ENCODE peak calls at places on chromosome 4, in eight cellular contexts. D, U, V, J, L, X, W and Y are unnamed samples.

GRCh38 chr4:126242679-126243390 is 928.1 kb downstream of the FAT4 start:
- DNase-seq in J (no peak), U (no peak), W (no peak), V (no peak), D (no peak), X (no peak), L (no peak), Y (peak)

GRCh38 chr4:90030953-90031352 is 96.2 kb upstream of the CCSER1 start:
- DNase-seq in D (no peak), X (no peak), W (peak), J (no peak), U (no peak), V (peak), L (peak), Y (no peak)

GRCh38 chr4:1172971-1173757 is 781 bp upstream of the SPON2 start:
- DNase-seq in D (no peak), X (peak), V (peak), L (peak), U (no peak), W (no peak), J (peak), Y (peak)

GRCh38 chr4:101835121-101835904 is 44.8 kb downstream of the BANK1 start:
- DNase-seq in V (peak), W (peak), X (no peak), L (peak), U (no peak), D (no peak), J (peak), Y (peak)

GRCh38 chr4:139077567-139078355 is 62.2 kb downstream of the NOCT start:
- DNase-seq in D (no peak), W (no peak), V (no peak), U (no peak), L (no peak), J (no peak), X (no peak), Y (no peak)

GRCh38 chr4:163484906-163485305 is 9.6 kb upstream of the TMA16 start:
- DNase-seq in U (no peak), W (peak), X (no peak), D (no peak), J (peak), L (peak), V (peak), Y (peak)

GRCh38 chr4:172957216-172957615 is 211.4 kb upstream of the GALNT7 start:
- DNase-seq in L (no peak), U (no peak), D (no peak), V (no peak), W (no peak), X (no peak), J (no peak), Y (no peak)

GRCh38 chr4:109576462-109576861 is 16.4 kb downstream of the MCUB start:
- DNase-seq in V (no peak), L (no peak), J (peak), D (no peak), X (no peak), U (no peak), W (no peak), Y (peak)

GRCh38 chr4:153750197-153750817 is 9.5 kb downstream of the RNF175 start:
- DNase-seq in D (no peak), U (peak), V (peak), X (no peak), J (peak), W (peak), L (peak), Y (peak)

GRCh38 chr4:129822708-129823504 is 727.0 kb downstream of the C4orf33 start:
- DNase-seq in W (peak), V (peak), X (no peak), L (peak), J (peak), U (no peak), D (no peak), Y (peak)

GRCh38 chr4:81130569-81130968 is 84.5 kb downstream of the PRKG2 start:
- DNase-seq in W (no peak), V (no peak), U (no peak), L (no peak), X (no peak), D (no peak), J (no peak), Y (no peak)

GRCh38 chr4:61245321-61245720 is 45.2 kb downstream of the ADGRL3 start:
- DNase-seq in U (no peak), V (no peak), W (no peak), L (no peak), J (no peak), D (no peak), X (no peak), Y (no peak)

GRCh38 chr4:138952405-138952804 is 63.2 kb upstream of the NOCT start:
- DNase-seq in W (peak), V (peak), U (no peak), J (peak), L (peak), D (no peak), X (no peak), Y (peak)

GRCh38 chr4:183256756-183257385 is 63.2 kb downstream of the CLDN22 start:
- DNase-seq in D (no peak), L (peak), W (peak), U (peak), X (no peak), J (peak), V (peak), Y (peak)

GRCh38 chr4:20255823-20256222 is 4.1 kb downstream of the SLIT2 start:
- DNase-seq in V (no peak), L (peak), D (no peak), X (no peak), U (no peak), J (no peak), W (no peak), Y (no peak)

GRCh38 chr4:1752284-1753041 is 31.1 kb downstream of the TACC3 start:
- DNase-seq in D (peak), W (peak), L (peak), U (no peak), J (no peak), V (peak), X (no peak), Y (peak)

GRCh38 chr4:162164881-162165528 is 1.2 kb upstream of the FSTL5 start:
- DNase-seq in J (peak), D (no peak), V (peak), W (peak), U (no peak), X (no peak), L (no peak), Y (no peak)

GRCh38 chr4:53644607-53645006 is 53.3 kb upstream of the LNX1 start:
- DNase-seq in J (no peak), V (peak), W (peak), U (no peak), X (peak), D (no peak), L (no peak), Y (no peak)

GRCh38 chr4:147928400-147928799 is 196.5 kb downstream of the ARHGAP10 start:
- DNase-seq in X (no peak), U (no peak), W (no peak), V (no peak), L (peak), J (peak), D (no peak), Y (no peak)

GRCh38 chr4:126223784-126224407 is 909.1 kb downstream of the FAT4 start:
- DNase-seq in D (no peak), L (peak), U (no peak), V (peak), X (no peak), J (peak), W (peak), Y (peak)

GRCh38 chr4:41380758-41381157 is 124.0 kb downstream of the UCHL1 start:
- DNase-seq in V (no peak), D (no peak), X (no peak), U (no peak), J (no peak), L (no peak), W (no peak), Y (no peak)

GRCh38 chr4:110270492-110271197 is 72.2 kb upstream of the ELOVL6 start:
- DNase-seq in D (no peak), V (peak), U (no peak), X (no peak), J (peak), W (peak), L (peak), Y (peak)

GRCh38 chr4:151573945-151574344 is 165.0 kb downstream of the FHIP1A start:
- DNase-seq in J (no peak), W (peak), V (peak), X (no peak), U (no peak), L (no peak), D (no peak), Y (peak)

GRCh38 chr4:38368612-38369011 is 295.4 kb upstream of the KLF3 start:
- DNase-seq in X (no peak), L (peak), D (no peak), V (peak), J (peak), U (no peak), W (peak), Y (peak)

GRCh38 chr4:74267998-74268606 is 40.2 kb upstream of the EPGN start:
- DNase-seq in L (peak), J (peak), U (no peak), W (peak), X (no peak), D (no peak), V (peak), Y (peak)

GRCh38 chr4:30714408-30715031 is 5.6 kb upstream of the PCDH7 start:
- DNase-seq in L (peak), U (no peak), D (no peak), J (peak), X (no peak), W (peak), V (peak), Y (peak)

GRCh38 chr4:188433916-188434315 is 294.7 kb downstream of the TRIML1 start:
- DNase-seq in V (no peak), J (no peak), X (no peak), D (no peak), U (no peak), L (no peak), W (no peak), Y (peak)

GRCh38 chr4:6308890-6309643 is 39.4 kb downstream of the WFS1 start:
- DNase-seq in U (no peak), W (no peak), V (no peak), X (no peak), L (no peak), J (no peak), D (no peak), Y (no peak)

GRCh38 chr4:40247350-40247749 is 50.5 kb downstream of the RHOH start:
- DNase-seq in V (no peak), D (no peak), U (no peak), L (no peak), W (no peak), X (no peak), J (no peak), Y (no peak)

GRCh38 chr4:153488719-153489384 is 22.7 kb downstream of the TMEM131L start:
- DNase-seq in X (no peak), L (no peak), D (no peak), J (peak), V (peak), W (no peak), U (peak), Y (no peak)

GRCh38 chr4:80243274-80244018 is 23.0 kb upstream of the FGF5 start:
- DNase-seq in L (no peak), J (no peak), U (no peak), X (no peak), D (no peak), W (no peak), V (no peak), Y (no peak)

GRCh38 chr4:1317177-1318045 is 27.7 kb downstream of the MAEA start:
- DNase-seq in W (no peak), L (no peak), J (no peak), X (no peak), U (no peak), V (no peak), D (no peak), Y (no peak)

DNA sequence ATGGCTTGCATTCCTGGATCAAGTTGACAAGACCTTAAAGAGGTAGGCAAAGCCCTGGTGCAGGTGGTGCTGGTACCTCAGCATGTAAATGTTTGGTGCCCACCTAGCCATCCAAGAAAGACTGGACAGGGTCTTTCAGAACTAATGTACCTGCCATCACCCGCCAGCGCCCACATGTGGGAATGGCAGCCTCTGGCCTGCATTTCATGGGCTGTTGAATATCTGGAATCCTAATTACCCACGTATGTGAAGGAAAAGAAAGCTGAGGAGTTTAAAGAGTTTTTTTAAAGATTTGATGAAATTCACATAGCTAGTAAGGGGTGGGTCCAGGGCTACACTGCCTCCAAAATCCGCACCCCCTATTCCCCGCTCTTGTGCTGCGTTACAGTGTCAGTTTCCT is 8.6 kb upstream of the CCDC149 start:
- DNase-seq in U (no peak), D (no peak), V (no peak), L (no peak), J (no peak), X (no peak), W (no peak), Y (no peak)
- TF ChIP-seq CTCF in U (no peak), D (no peak), V (no peak), L (no peak), J (no peak), X (no peak), W (no peak), Y (no peak)

GRCh38 chr4:132266374-132266773 is 882.7 kb upstream of the PCDH10 start:
- DNase-seq in U (no peak), X (no peak), V (no peak), J (no peak), L (no peak), W (no peak), D (no peak), Y (no peak)
- H3K4me3 ChIP-seq in U (no peak), X (no peak), V (no peak), J (no peak), L (no peak), W (no peak), D (no peak), Y (no peak)

GRCh38 chr4:66691101-66691500 is 854.2 kb downstream of the CENPC start:
- DNase-seq in U (no peak), L (peak), W (no peak), D (no peak), J (no peak), X (no peak), V (peak), Y (no peak)

GRCh38 chr4:66687393-66687971 is 857.8 kb downstream of the CENPC start:
- DNase-seq in D (no peak), X (no peak), W (no peak), L (no peak), V (no peak), J (no peak), U (no peak), Y (no peak)

GRCh38 chr4:66693694-66694093 is 851.6 kb downstream of the CENPC start:
- DNase-seq in V (no peak), W (no peak), U (no peak), J (no peak), L (peak), X (no peak), D (no peak), Y (no peak)

GRCh38 chr4:66688674-66689073 is 856.6 kb downstream of the CENPC start:
- DNase-seq in X (no peak), W (peak), U (no peak), V (peak), D (no peak), L (peak), J (peak), Y (peak)
- TF ChIP-seq CTCF in X (no peak), W (no peak), U (no peak), V (peak), D (no peak), L (peak), J (peak), Y (no peak)

DNA sequence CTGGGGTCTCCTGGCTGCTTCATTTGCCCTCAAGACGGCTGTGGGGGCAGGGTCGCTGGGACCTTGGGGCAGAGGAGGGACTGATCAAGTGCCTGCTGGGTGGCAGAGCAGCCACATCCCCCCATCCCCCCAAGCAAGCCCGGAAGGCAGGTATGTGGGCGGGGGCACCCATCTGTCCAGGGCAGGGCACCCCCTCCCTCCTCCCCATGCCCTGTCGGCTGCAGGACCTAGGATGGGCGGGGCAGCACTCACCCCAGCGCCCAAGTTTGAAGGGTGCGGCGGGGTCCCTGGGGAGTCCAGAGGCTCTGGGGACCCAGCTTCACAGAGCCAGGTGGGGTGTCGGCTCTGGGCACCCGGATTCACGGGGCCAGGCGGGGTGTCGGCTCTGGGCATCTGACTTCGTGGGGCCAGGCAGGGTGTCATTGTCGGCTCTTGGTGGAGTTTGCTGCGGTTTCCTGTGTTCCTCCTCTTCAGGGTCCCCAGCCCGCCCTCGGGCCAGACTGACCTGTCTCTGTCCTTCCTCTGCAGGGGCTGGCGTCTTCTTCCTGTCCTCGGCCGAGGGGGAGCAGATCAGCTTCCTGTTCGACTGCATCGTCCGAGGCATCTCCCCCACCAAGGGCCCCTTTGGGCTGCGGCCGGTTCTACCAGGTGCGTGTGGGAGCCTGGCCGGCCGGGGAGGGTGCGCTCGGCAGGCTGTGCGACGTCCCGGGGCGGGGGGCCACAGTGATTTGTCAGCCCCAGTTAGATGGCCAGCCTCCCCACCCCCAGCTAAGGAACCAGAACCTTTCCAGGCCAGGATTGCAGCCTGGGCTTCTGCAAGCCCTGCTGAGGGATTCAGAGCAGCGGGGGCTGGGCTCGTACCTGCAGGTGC is 22.1 kb downstream of the DOK7 start:
- DNase-seq in U (peak), W (no peak), D (no peak), V (no peak), J (no peak), L (no peak), X (no peak), Y (no peak)
- H3K4me3 ChIP-seq in U (peak), W (peak), D (no peak), V (no peak), J (no peak), L (no peak), X (no peak), Y (no peak)

DNA sequence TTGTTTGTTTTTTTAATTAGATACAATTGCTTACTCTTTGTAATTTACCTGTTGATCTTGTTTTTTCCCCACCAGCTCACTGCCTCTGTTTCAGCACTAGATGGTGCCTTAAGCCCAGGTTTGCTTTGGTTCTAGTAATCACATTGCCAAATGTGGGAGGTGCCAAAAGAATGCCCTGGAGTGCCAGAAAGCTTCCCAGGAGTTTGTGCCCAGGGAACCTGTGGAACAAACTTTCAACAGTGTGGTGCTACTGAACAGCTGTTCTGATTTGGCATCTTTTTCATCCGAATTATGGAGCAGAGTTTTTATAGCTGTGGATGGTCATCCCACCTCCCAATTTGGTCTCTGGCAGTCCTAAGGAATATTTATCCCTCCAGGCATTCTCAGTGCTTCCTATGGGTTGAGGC is 1000.7 kb downstream of the STIM2 start:
- DNase-seq in W (peak), L (peak), V (peak), U (no peak), D (no peak), X (no peak), J (peak), Y (peak)
- TF ChIP-seq CTCF in W (peak), L (peak), V (peak), U (peak), D (no peak), X (peak), J (peak), Y (peak)

DNA sequence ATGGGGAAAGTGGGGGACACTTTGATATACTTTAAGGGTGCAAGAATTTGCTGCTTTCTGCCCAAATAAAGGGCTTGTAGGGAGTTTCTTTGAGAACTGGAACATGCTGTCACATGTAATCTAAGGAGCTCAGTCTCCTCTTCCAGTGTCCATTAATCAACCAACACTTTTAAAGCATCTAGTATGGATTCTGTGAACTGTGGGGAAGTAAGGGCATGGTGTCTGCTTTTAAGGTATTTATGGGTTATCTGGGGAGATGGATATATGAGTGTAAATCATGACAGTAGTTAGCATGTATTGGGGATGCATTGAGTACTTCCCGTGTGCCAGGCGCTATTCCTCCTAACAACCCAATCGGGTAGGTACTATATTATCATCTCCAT is 151.2 kb downstream of the SPRY1 start:
- DNase-seq in L (no peak), J (no peak), U (no peak), D (no peak), W (no peak), V (no peak), X (no peak), Y (no peak)
- H3K4me3 ChIP-seq in L (no peak), J (no peak), U (no peak), D (no peak), W (no peak), V (no peak), X (no peak), Y (no peak)

GRCh38 chr4:99473131-99473530 is 37.7 kb upstream of the C4orf17 start:
- DNase-seq in J (peak), W (no peak), U (no peak), D (no peak), V (peak), X (no peak), L (no peak), Y (peak)

GRCh38 chr4:99471349-99471748 is 36.2 kb upstream of the ADH7 start:
- DNase-seq in J (no peak), U (no peak), V (no peak), W (no peak), D (no peak), L (no peak), X (no peak), Y (no peak)

GRCh38 chr4:99468891-99469290 is 33.7 kb upstream of the ADH7 start:
- DNase-seq in X (no peak), V (no peak), W (no peak), U (no peak), D (no peak), L (no peak), J (no peak), Y (peak)

GRCh38 chr4:99467908-99468307 is 32.8 kb upstream of the ADH7 start:
- DNase-seq in D (no peak), X (no peak), U (no peak), L (no peak), V (no peak), W (no peak), J (no peak), Y (no peak)

GRCh38 chr4:99471896-99472295 is 36.8 kb upstream of the ADH7 start:
- DNase-seq in J (no peak), L (no peak), W (no peak), U (no peak), D (no peak), X (no peak), V (no peak), Y (no peak)
- TF ChIP-seq CTCF in J (no peak), L (no peak), W (no peak), U (no peak), D (no peak), X (no peak), V (no peak), Y (no peak)

GRCh38 chr4:156517546-156517945 is 454.1 kb downstream of the PDGFC start:
- DNase-seq in U (no peak), D (no peak), L (no peak), J (no peak), V (no peak), X (no peak), W (no peak), Y (no peak)
- H3K4me3 ChIP-seq in U (no peak), D (no peak), L (no peak), J (no peak), V (no peak), X (no peak), W (no peak), Y (no peak)